ENCODE peak calls at places on chromosomes 1 and 21, in five cellular contexts. One of them, this sample, is unnamed. For H3K27me3, the result is how much of the 10 kb centered on the place peaks cover.

GRCh38 chr1:71343686-71344416 is 263.0 kb upstream of the ZRANB2 start:
- DNase-seq in AG04450: no peak
- DNase-seq in heart left ventricle: no peak
- DNase-seq in body of pancreas: no peak
- DNase-seq in pancreas: no peak
- DNase-seq in this sample: no peak

GRCh38 chr1:24190970-24191570 is 4.0 kb upstream of the IFNLR1 start:
- DNase-seq in pancreas: no peak
- DNase-seq in heart left ventricle: no peak
- DNase-seq in AG04450: no peak
- DNase-seq in body of pancreas: no peak
- DNase-seq in this sample: no peak

GRCh38 chr1:2459757-2460156 is 16.3 kb upstream of the PLCH2 start:
- DNase-seq in pancreas: no peak
- DNase-seq in heart left ventricle: peak
- DNase-seq in body of pancreas: peak
- DNase-seq in AG04450: peak
- DNase-seq in this sample: no peak

GRCh38 chr1:1517973-1518620 is 6.1 kb downstream of the ATAD3A start:
- DNase-seq in AG04450: no peak
- DNase-seq in body of pancreas: no peak
- DNase-seq in heart left ventricle: no peak
- DNase-seq in pancreas: no peak
- DNase-seq in this sample: no peak

GRCh38 chr1:113758631-113759340 is 500 bp downstream of the PHTF1 start:
- DNase-seq in AG04450: no peak
- DNase-seq in heart left ventricle: peak
- DNase-seq in body of pancreas: peak
- DNase-seq in pancreas: peak
- DNase-seq in this sample: peak

GRCh38 chr1:87894041-87894440 is 565.4 kb downstream of the LMO4 start:
- DNase-seq in body of pancreas: no peak
- DNase-seq in heart left ventricle: no peak
- DNase-seq in AG04450: no peak
- DNase-seq in pancreas: no peak
- DNase-seq in this sample: no peak

GRCh38 chr1:235917267-235917811 is 50.6 kb upstream of the LYST start:
- DNase-seq in heart left ventricle: peak
- DNase-seq in body of pancreas: peak
- DNase-seq in AG04450: peak
- DNase-seq in pancreas: no peak
- DNase-seq in this sample: no peak

GRCh38 chr1:148158594-148158993 is 6.5 kb upstream of the NBPF11 start:
- DNase-seq in pancreas: no peak
- DNase-seq in body of pancreas: no peak
- DNase-seq in heart left ventricle: no peak
- DNase-seq in AG04450: no peak
- DNase-seq in this sample: no peak

GRCh38 chr1:150056407-150056806 is 11.2 kb upstream of the VPS45 start:
- DNase-seq in AG04450: no peak
- DNase-seq in body of pancreas: no peak
- DNase-seq in pancreas: no peak
- DNase-seq in heart left ventricle: no peak
- DNase-seq in this sample: no peak

GRCh38 chr1:216961516-216961915 is 238.3 kb upstream of the ESRRG start:
- DNase-seq in heart left ventricle: no peak
- DNase-seq in pancreas: no peak
- DNase-seq in body of pancreas: no peak
- DNase-seq in AG04450: no peak
- DNase-seq in this sample: no peak

GRCh38 chr21:26969971-26970725 is 3.3 kb upstream of the ADAMTS5 start:
- DNase-seq in AG04450: no peak
- DNase-seq in pancreas: no peak
- DNase-seq in body of pancreas: no peak
- DNase-seq in heart left ventricle: no peak
- DNase-seq in this sample: no peak

GRCh38 chr1:223033658-223034057 is 109.4 kb downstream of the TLR5 start:
- DNase-seq in AG04450: no peak
- DNase-seq in heart left ventricle: no peak
- DNase-seq in pancreas: no peak
- DNase-seq in body of pancreas: no peak
- DNase-seq in this sample: no peak

GRCh38 chr1:21264913-21265312 is 25.4 kb downstream of the ECE1 start:
- DNase-seq in heart left ventricle: no peak
- DNase-seq in AG04450: no peak
- DNase-seq in pancreas: no peak
- DNase-seq in body of pancreas: no peak
- DNase-seq in this sample: no peak

GRCh38 chr1:59673575-59674467 is 140.9 kb upstream of the HOOK1 start:
- DNase-seq in body of pancreas: peak
- DNase-seq in heart left ventricle: no peak
- DNase-seq in AG04450: no peak
- DNase-seq in pancreas: peak
- DNase-seq in this sample: peak
- H3K27ac ChIP-seq in body of pancreas: peak
- H3K27ac ChIP-seq in heart left ventricle: peak
- H3K27ac ChIP-seq in AG04450: no peak
- H3K27ac ChIP-seq in pancreas: peak
- H3K27ac ChIP-seq in this sample: peak

GRCh38 chr1:111847519-111847918 is 91.8 kb downstream of the DDX20 start:
- DNase-seq in body of pancreas: no peak
- DNase-seq in heart left ventricle: no peak
- DNase-seq in AG04450: no peak
- DNase-seq in pancreas: no peak
- DNase-seq in this sample: no peak

GRCh38 chr1:111851552-111851951 is 95.9 kb downstream of the DDX20 start:
- DNase-seq in body of pancreas: no peak
- DNase-seq in heart left ventricle: no peak
- DNase-seq in AG04450: no peak
- DNase-seq in pancreas: no peak
- DNase-seq in this sample: peak

GRCh38 chr1:111852216-111852615 is 96.5 kb downstream of the DDX20 start:
- DNase-seq in AG04450: no peak
- DNase-seq in heart left ventricle: no peak
- DNase-seq in body of pancreas: no peak
- DNase-seq in pancreas: no peak
- DNase-seq in this sample: peak

GRCh38 chr1:111848852-111849545 is 93.3 kb downstream of the DDX20 start:
- DNase-seq in heart left ventricle: no peak
- DNase-seq in pancreas: no peak
- DNase-seq in body of pancreas: no peak
- DNase-seq in AG04450: no peak
- DNase-seq in this sample: peak

DNA sequence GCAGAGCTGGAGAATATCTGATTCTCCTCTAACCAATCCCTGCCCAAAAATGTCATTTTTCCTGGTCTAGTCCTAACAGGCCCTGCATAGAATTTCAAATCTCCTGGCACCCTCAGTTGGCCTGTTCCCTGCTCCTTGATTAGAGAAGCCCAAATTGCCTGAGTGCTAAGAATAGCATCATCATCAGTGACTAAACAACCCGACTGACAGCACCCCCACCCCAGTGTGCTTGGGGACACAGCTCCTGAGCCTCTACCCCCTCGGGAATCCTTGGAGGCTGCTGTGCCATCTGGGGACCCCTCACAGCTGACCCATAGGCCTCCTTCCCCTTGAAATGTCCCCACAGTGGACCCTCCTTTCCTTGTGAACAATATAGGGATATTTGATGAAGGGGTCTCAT is 94.4 kb downstream of the DDX20 start:
- DNase-seq in pancreas: no peak
- DNase-seq in heart left ventricle: peak
- DNase-seq in AG04450: no peak
- DNase-seq in body of pancreas: no peak
- DNase-seq in this sample: no peak
- H3K27me3 ChIP-seq in pancreas: under half
- H3K27me3 ChIP-seq in heart left ventricle: under half
- H3K27me3 ChIP-seq in AG04450: under half
- H3K27me3 ChIP-seq in body of pancreas: under half
- H3K27me3 ChIP-seq in this sample: under half

GRCh38 chr1:156154317-156154749 is 948 bp downstream of the SEMA4A start:
- DNase-seq in heart left ventricle: no peak
- DNase-seq in AG04450: no peak
- DNase-seq in body of pancreas: no peak
- DNase-seq in pancreas: no peak
- DNase-seq in this sample: peak
- H3K27ac ChIP-seq in heart left ventricle: no peak
- H3K27ac ChIP-seq in AG04450: no peak
- H3K27ac ChIP-seq in body of pancreas: no peak
- H3K27ac ChIP-seq in pancreas: no peak
- H3K27ac ChIP-seq in this sample: peak

GRCh38 chr21:41627428-41627827 is 119.5 kb upstream of the TMPRSS2 start:
- DNase-seq in AG04450: no peak
- DNase-seq in heart left ventricle: no peak
- DNase-seq in pancreas: no peak
- DNase-seq in body of pancreas: no peak
- DNase-seq in this sample: no peak
- H3K27me3 ChIP-seq in AG04450: under half
- H3K27me3 ChIP-seq in heart left ventricle: under half
- H3K27me3 ChIP-seq in pancreas: under half
- H3K27me3 ChIP-seq in body of pancreas: under half
- H3K27me3 ChIP-seq in this sample: under half

GRCh38 chr1:17273096-17273495 is 24.2 kb downstream of the PADI3 start:
- DNase-seq in body of pancreas: no peak
- DNase-seq in heart left ventricle: no peak
- DNase-seq in AG04450: no peak
- DNase-seq in pancreas: no peak
- DNase-seq in this sample: peak
- H3K27ac ChIP-seq in body of pancreas: no peak
- H3K27ac ChIP-seq in heart left ventricle: no peak
- H3K27ac ChIP-seq in AG04450: no peak
- H3K27ac ChIP-seq in pancreas: no peak
- H3K27ac ChIP-seq in this sample: no peak

GRCh38 chr1:93029317-93029716 is 49.8 kb upstream of the MTF2 start:
- DNase-seq in body of pancreas: no peak
- DNase-seq in AG04450: no peak
- DNase-seq in heart left ventricle: no peak
- DNase-seq in pancreas: no peak
- DNase-seq in this sample: no peak
- H3K27me3 ChIP-seq in body of pancreas: under half
- H3K27me3 ChIP-seq in AG04450: under half
- H3K27me3 ChIP-seq in heart left ventricle: under half
- H3K27me3 ChIP-seq in pancreas: under half
- H3K27me3 ChIP-seq in this sample: under half

GRCh38 chr1:213452504-213452903 is 401.5 kb downstream of the RPS6KC1 start:
- DNase-seq in AG04450: no peak
- DNase-seq in heart left ventricle: no peak
- DNase-seq in body of pancreas: no peak
- DNase-seq in pancreas: no peak
- DNase-seq in this sample: no peak
- H3K27ac ChIP-seq in AG04450: no peak
- H3K27ac ChIP-seq in heart left ventricle: no peak
- H3K27ac ChIP-seq in body of pancreas: no peak
- H3K27ac ChIP-seq in pancreas: no peak
- H3K27ac ChIP-seq in this sample: no peak

This sample was measured in spleen.